ENCODE peak calls at places on chromosome 2, in six cellular contexts. K is upper lobe of right lung; M is CD8-positive, alpha-beta T cell; X is SJSA1; W is mammary epithelial cell; Y is CD8-positive, alpha-beta memory T cell. E is an unnamed sample. For H3K9me3 and H3K36me3, the result is how much of the 10 kb centered on the place peaks cover.

GRCh38 chr2:217711236-217711635 is 291.6 kb downstream of the TNS1 start:
- DNase-seq in X (peak), M (no peak), W (no peak), K (no peak), Y (no peak), E (peak)

GRCh38 chr2:12502759-12503158 is 214.0 kb upstream of the TRIB2 start:
- DNase-seq in M (no peak), X (no peak), W (no peak), Y (no peak), K (no peak), E (no peak)

GRCh38 chr2:42792583-42793313 is at the start of gene HAAO:
- DNase-seq in M (no peak), Y (no peak), K (peak), W (no peak), X (no peak), E (no peak)

GRCh38 chr2:27915191-27915590 is 24.7 kb downstream of the BABAM2 start:
- DNase-seq in M (no peak), X (no peak), W (no peak), Y (no peak), K (no peak), E (no peak)

GRCh38 chr2:97750017-97750416 is 36.6 kb downstream of the ZAP70 start:
- DNase-seq in X (no peak), K (no peak), M (no peak), W (no peak), Y (no peak), E (no peak)

GRCh38 chr2:30265441-30266015 is 34.2 kb downstream of the LBH start:
- DNase-seq in M (no peak), X (peak), Y (no peak), K (no peak), W (peak), E (no peak)

GRCh38 chr2:24208490-24208889 is 33.6 kb downstream of the FAM228A start:
- DNase-seq in W (no peak), M (no peak), K (no peak), Y (no peak), X (no peak), E (no peak)

GRCh38 chr2:148299616-148300015 is 278.7 kb downstream of the MBD5 start:
- DNase-seq in X (no peak), M (no peak), K (no peak), W (no peak), Y (no peak), E (no peak)

GRCh38 chr2:240325654-240326031 is 109.8 kb upstream of the GPC1 start:
- DNase-seq in M (no peak), Y (no peak), W (peak), K (no peak), X (no peak), E (no peak)

GRCh38 chr2:215940645-215941184 is 72.6 kb downstream of the MREG start:
- DNase-seq in W (no peak), K (no peak), X (no peak), M (no peak), Y (no peak), E (no peak)

GRCh38 chr2:169185711-169186110 is 116.3 kb downstream of the DHRS9 start:
- DNase-seq in Y (no peak), M (no peak), W (no peak), K (no peak), X (no peak), E (no peak)

GRCh38 chr2:196205891-196206408 is 34.6 kb upstream of the STK17B start:
- DNase-seq in W (no peak), M (no peak), K (no peak), X (no peak), Y (no peak), E (peak)

GRCh38 chr2:134739261-134739878 is 20.6 kb upstream of the TMEM163 start:
- DNase-seq in M (no peak), Y (no peak), W (no peak), X (no peak), K (no peak), E (no peak)

GRCh38 chr2:238108423-238109201 is 8.5 kb downstream of the ESPNL start:
- DNase-seq in W (no peak), K (peak), M (no peak), X (no peak), Y (no peak), E (no peak)

GRCh38 chr2:38933653-38934052 is 44.0 kb downstream of the ARHGEF33 start:
- DNase-seq in M (no peak), X (no peak), W (no peak), K (no peak), Y (no peak), E (no peak)

GRCh38 chr2:118705032-118705431 is 142.4 kb downstream of the EN1 start:
- DNase-seq in Y (no peak), W (peak), X (peak), M (no peak), K (no peak), E (peak)

GRCh38 chr2:72114693-72115051 is 33.0 kb downstream of the CYP26B1 start:
- DNase-seq in W (no peak), Y (no peak), M (no peak), X (no peak), K (no peak), E (no peak)

GRCh38 chr2:58939388-58939787 is 698.3 kb upstream of the FANCL start:
- DNase-seq in M (no peak), W (peak), K (no peak), X (peak), Y (no peak), E (peak)

GRCh38 chr2:156562136-156562535 is 126.0 kb downstream of the GPD2 start:
- DNase-seq in Y (no peak), K (no peak), X (no peak), W (no peak), M (no peak), E (no peak)

GRCh38 chr2:161237397-161238263 is 70.6 kb upstream of the PSMD14 start:
- DNase-seq in X (peak), M (peak), K (peak), Y (peak), W (peak), E (peak)

GRCh38 chr2:96324716-96325037 is 440 bp upstream of the ITPRIPL1 start:
- DNase-seq in W (no peak), Y (no peak), K (no peak), X (no peak), M (no peak), E (no peak)

GRCh38 chr2:144213797-144214196 is 306.1 kb downstream of the ZEB2 start:
- DNase-seq in Y (no peak), M (no peak), X (no peak), K (no peak), W (no peak), E (no peak)

GRCh38 chr2:158618859-158619490 is 162.2 kb downstream of the PKP4 start:
- DNase-seq in X (peak), Y (no peak), K (no peak), W (peak), M (no peak), E (no peak)

GRCh38 chr2:42569116-42569711 is 782 bp downstream of the MTA3 start:
- DNase-seq in Y (no peak), X (peak), M (no peak), W (peak), K (no peak), E (peak)

GRCh38 chr2:221517362-221518121 is 54.6 kb downstream of the EPHA4 start:
- DNase-seq in Y (peak), W (no peak), M (peak), K (peak), X (peak), E (peak)

GRCh38 chr2:98020516-98020915 is 24.8 kb upstream of the TMEM131 start:
- DNase-seq in W (no peak), K (no peak), M (no peak), X (no peak), Y (no peak), E (no peak)

GRCh38 chr2:25825238-25825637 is 53.0 kb downstream of the ASXL2 start:
- DNase-seq in K (no peak), Y (no peak), W (peak), M (no peak), X (no peak), E (no peak)

GRCh38 chr2:204738721-204739120 is 193.4 kb downstream of the PARD3B start:
- DNase-seq in Y (no peak), M (no peak), X (no peak), K (no peak), W (no peak), E (no peak)

GRCh38 chr2:27369471-27370025 is 590 bp downstream of the EIF2B4 start:
- DNase-seq in Y (no peak), X (no peak), W (peak), M (no peak), K (no peak), E (peak)

GRCh38 chr2:10467401-10467800 is 19.3 kb upstream of the ODC1 start:
- DNase-seq in K (peak), X (no peak), Y (no peak), W (no peak), M (no peak), E (no peak)

GRCh38 chr2:45568935-45569334 is 42.1 kb downstream of the SRBD1 start:
- DNase-seq in K (no peak), X (no peak), Y (no peak), W (peak), M (no peak), E (no peak)

GRCh38 chr2:58155160-58155778 is 85.9 kb downstream of the FANCL start:
- DNase-seq in X (no peak), Y (no peak), M (no peak), K (peak), W (no peak), E (no peak)

GRCh38 chr2:202270487-202270886 is 4.9 kb downstream of the NOP58 start:
- DNase-seq in M (no peak), W (no peak), K (no peak), Y (no peak), X (no peak), E (no peak)

GRCh38 chr2:202265467-202266277 is at the start of gene NOP58:
- DNase-seq in X (peak), K (peak), M (peak), Y (peak), W (peak), E (peak)

GRCh38 chr2:202267495-202267894 is 1.9 kb downstream of the NOP58 start:
- DNase-seq in M (no peak), K (no peak), Y (no peak), W (no peak), X (peak), E (no peak)

GRCh38 chr2:202269585-202269984 is 4.0 kb downstream of the NOP58 start:
- DNase-seq in M (no peak), K (no peak), Y (no peak), X (no peak), W (no peak), E (no peak)
- H3K4me3 ChIP-seq in M (peak), K (no peak), Y (no peak), X (no peak), W (no peak), E (no peak)

GRCh38 chr2:6845312-6845711 is 20.4 kb downstream of the CMPK2 start:
- DNase-seq in W (no peak), K (no peak), M (no peak), X (no peak), Y (no peak), E (no peak)

GRCh38 chr2:6845903-6846302 is 19.8 kb downstream of the CMPK2 start:
- DNase-seq in K (no peak), X (no peak), W (no peak), M (no peak), Y (no peak), E (no peak)

GRCh38 chr2:6846540-6846939 is 19.2 kb downstream of the CMPK2 start:
- DNase-seq in W (no peak), M (no peak), K (no peak), Y (no peak), X (no peak), E (no peak)

GRCh38 chr2:6846967-6847695 is 18.6 kb downstream of the CMPK2 start:
- DNase-seq in M (no peak), Y (no peak), K (no peak), X (no peak), W (no peak), E (peak)

DNA sequence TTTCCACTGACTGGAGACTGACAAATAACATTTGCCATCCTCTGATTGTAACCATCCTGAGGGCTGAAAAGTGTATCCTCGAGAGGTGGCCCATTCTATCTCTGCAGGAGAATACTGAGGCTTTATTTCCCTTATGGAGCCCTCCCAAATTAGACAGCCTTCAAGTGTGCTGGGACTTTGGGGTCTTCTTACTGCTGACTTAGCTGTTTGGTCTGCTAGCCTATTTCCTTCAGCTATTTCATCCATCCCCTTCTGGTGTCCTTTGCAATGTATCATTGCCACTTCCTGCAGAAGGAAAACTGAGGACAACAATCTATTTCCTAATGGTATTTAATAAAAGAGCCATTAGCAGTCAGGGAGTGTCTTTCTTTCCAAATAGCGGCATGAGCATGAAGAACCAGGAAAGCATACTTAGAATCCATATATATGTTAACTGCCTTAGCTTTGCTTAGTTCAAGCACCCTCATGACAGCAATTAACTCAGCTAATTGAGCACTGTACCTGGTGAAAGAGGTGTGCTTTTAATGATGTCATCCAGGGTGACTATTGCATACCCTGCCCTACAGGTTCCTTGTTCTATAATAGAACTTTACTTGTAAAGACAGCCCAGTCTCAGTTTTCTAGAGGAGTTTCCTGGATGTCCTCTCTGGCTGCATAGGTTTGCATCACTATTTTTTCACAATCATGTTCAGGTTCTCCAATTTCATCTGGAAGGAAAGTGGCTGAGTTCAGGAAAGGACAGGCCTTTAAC is 24.0 kb downstream of the CMPK2 start:
- DNase-seq in X (no peak), Y (no peak), M (no peak), W (no peak), K (no peak), E (no peak)
- H3K9me3 ChIP-seq in X (under half), Y (under half), M (under half), W (under half), K (half or more), E (under half)

GRCh38 chr2:112065966-112066365 is 10.9 kb downstream of the TMEM87B start:
- DNase-seq in K (no peak), X (peak), Y (no peak), W (peak), M (no peak), E (no peak)
- H3K36me3 ChIP-seq in K (half or more), X (half or more), Y (under half), W (under half), M (under half), E (half or more)

GRCh38 chr2:219252084-219252483 is 959 bp upstream of the TUBA4B start:
- DNase-seq in X (no peak), K (no peak), Y (no peak), W (peak), M (no peak), E (no peak)
- H3K4me3 ChIP-seq in X (no peak), K (peak), Y (peak), W (peak), M (peak), E (no peak)

DNA sequence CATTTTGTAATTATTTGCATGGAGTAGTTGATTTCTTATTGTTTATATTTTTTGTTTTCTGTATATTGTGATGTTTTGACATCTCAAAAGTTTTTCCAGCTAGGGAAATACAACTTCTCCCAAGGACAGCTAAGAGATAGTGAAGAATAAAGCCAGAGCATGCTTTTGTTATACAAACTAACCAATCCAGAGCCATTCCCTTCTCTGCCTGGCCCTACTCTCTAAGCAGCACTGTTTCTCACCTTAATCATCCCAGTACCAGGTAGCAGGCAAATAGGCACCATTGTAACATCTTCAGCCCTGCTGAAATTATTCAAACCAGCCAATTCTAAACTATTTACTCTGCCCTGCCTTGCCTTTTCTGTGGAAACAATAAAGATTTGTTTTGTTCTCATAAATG is 1063.4 kb upstream of the CHAC2 start:
- DNase-seq in K (no peak), M (no peak), X (no peak), W (no peak), Y (no peak), E (no peak)
- H3K9me3 ChIP-seq in K (under half), M (under half), X (under half), W (under half), Y (under half), E (under half)

GRCh38 chr2:65077898-65078297 is 21.7 kb downstream of the CEP68 start:
- DNase-seq in X (no peak), W (no peak), Y (no peak), K (no peak), M (no peak), E (no peak)

GRCh38 chr2:65075176-65075575 is 19.0 kb downstream of the CEP68 start:
- DNase-seq in X (no peak), Y (no peak), W (no peak), M (no peak), K (no peak), E (no peak)

GRCh38 chr2:65075605-65076344 is 19.6 kb downstream of the CEP68 start:
- DNase-seq in M (no peak), X (peak), K (no peak), W (no peak), Y (no peak), E (peak)

GRCh38 chr2:65073879-65074565 is 17.8 kb downstream of the CEP68 start:
- DNase-seq in W (no peak), K (no peak), Y (no peak), M (no peak), X (no peak), E (no peak)

DNA sequence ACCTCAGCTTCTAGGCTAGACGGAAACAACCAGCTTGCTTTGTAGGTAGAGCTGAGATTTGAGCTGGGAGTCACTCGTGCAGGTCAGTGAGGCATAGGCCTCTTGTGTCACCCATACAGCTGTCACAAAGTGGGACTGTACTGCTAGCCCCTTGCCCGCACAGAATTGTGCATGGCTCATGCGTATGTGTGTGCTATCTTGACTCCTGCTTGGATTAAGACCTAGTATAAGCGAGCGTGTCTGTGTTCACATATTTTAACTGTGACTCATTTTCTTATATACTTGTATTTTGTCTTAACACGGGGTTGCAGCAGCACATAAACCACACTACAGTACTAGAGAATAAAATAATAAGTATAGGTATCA is 20.1 kb downstream of the CEP68 start:
- DNase-seq in M (no peak), Y (no peak), X (peak), K (no peak), W (peak), E (no peak)
- H3K36me3 ChIP-seq in M (under half), Y (under half), X (half or more), K (half or more), W (under half), E (half or more)

DNA sequence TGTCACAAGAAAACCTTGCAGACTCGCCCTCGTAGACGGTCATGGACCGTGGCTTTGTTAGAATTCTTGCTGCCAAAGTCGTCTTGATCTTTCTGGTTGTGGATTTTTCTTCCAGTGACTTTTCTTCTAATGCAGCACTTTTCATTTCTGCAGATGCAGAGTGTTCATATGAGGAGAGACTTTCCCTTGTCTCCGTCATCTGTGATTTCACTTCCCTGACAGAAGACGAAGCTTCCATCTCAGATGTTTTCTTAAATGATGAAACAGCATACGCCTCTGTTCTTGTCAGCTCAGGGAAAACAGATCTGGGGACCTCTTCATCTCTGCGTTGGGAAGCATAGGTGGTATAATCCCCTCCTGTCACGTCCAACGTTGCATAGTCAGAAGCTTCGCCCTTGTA is 50.9 kb downstream of the PLEKHA3 start:
- DNase-seq in M (no peak), W (no peak), Y (no peak), X (no peak), K (no peak), E (no peak)
- H3K4me3 ChIP-seq in M (no peak), W (no peak), Y (no peak), X (no peak), K (no peak), E (no peak)

GRCh38 chr2:120155308-120155707 is 67.9 kb downstream of the TMEM185B start:
- DNase-seq in X (no peak), Y (no peak), M (no peak), W (no peak), K (no peak), E (no peak)

GRCh38 chr2:120148669-120149068 is 74.5 kb downstream of the TMEM185B start:
- DNase-seq in Y (no peak), W (no peak), X (no peak), K (no peak), M (no peak), E (no peak)

GRCh38 chr2:120148229-120148628 is 75.0 kb downstream of the TMEM185B start:
- DNase-seq in W (no peak), M (no peak), K (no peak), Y (no peak), X (no peak), E (no peak)

GRCh38 chr2:120149406-120149805 is 73.8 kb downstream of the TMEM185B start:
- DNase-seq in K (no peak), W (no peak), Y (no peak), X (no peak), M (no peak), E (no peak)

GRCh38 chr2:120150040-120150482 is 73.1 kb downstream of the TMEM185B start:
- DNase-seq in K (no peak), Y (no peak), X (no peak), M (no peak), W (no peak), E (no peak)
- H3K9me3 ChIP-seq in K (under half), Y (under half), X (under half), M (under half), W (under half), E (under half)

GRCh38 chr2:241676665-241677064 is 9.9 kb downstream of the DTYMK start:
- DNase-seq in K (no peak), X (no peak), M (no peak), W (no peak), Y (no peak), E (no peak)

GRCh38 chr2:241677392-241677791 is 9.2 kb downstream of the DTYMK start:
- DNase-seq in K (no peak), M (no peak), Y (no peak), X (no peak), W (no peak), E (no peak)

GRCh38 chr2:241678307-241678706 is 8.3 kb downstream of the DTYMK start:
- DNase-seq in W (no peak), X (no peak), K (no peak), Y (no peak), M (no peak), E (no peak)

GRCh38 chr2:241673797-241674725 is 12.6 kb downstream of the DTYMK start:
- DNase-seq in K (no peak), M (no peak), Y (no peak), X (no peak), W (no peak), E (peak)

GRCh38 chr2:241675885-241676284 is 10.7 kb downstream of the DTYMK start:
- DNase-seq in X (no peak), K (no peak), Y (no peak), W (no peak), M (no peak), E (no peak)
- H3K36me3 ChIP-seq in X (half or more), K (under half), Y (under half), W (under half), M (under half), E (half or more)

E was measured in MG63.